ENCODE peak calls at places on chromosomes 6 and 20, in six cellular contexts. A is A549, R is HCT116, V is GM23338, U is HL-60, Q is SK-N-SH. H is an unnamed sample.

GRCh38 chr6:35363293-35363750 is 21.0 kb downstream of the PPARD start:
- DNase-seq in Q (peak; percentile 68), V (peak; percentile 17), A (no peak), U (peak; percentile 40), R (no peak), H (no peak)

GRCh38 chr20:63162206-63162770 is 53.6 kb downstream of the YTHDF1 start:
- DNase-seq in R (no peak), Q (no peak), A (no peak), V (no peak), U (no peak), H (no peak)

GRCh38 chr6:11766589-11767450 is 11.8 kb downstream of the ADTRP start:
- DNase-seq in V (no peak), A (peak; percentile 87), U (no peak), R (peak; percentile 78), Q (no peak), H (no peak)

GRCh38 chr20:6863355-6863754 is 95.9 kb downstream of the BMP2 start:
- DNase-seq in U (no peak), Q (no peak), A (no peak), V (no peak), R (no peak), H (no peak)

GRCh38 chr20:54062812-54063280 is 7.5 kb downstream of the BCAS1 start:
- DNase-seq in U (no peak), R (peak; percentile 42), A (peak; percentile 76), V (peak; percentile 62), Q (peak; percentile 66), H (peak; percentile 58)

GRCh38 chr6:137363805-137364138 is 130.4 kb downstream of the OLIG3 start:
- DNase-seq in R (no peak), Q (no peak), A (no peak), U (no peak), V (no peak), H (no peak)

GRCh38 chr6:151242420-151242841 is 2.7 kb downstream of the AKAP12 start:
- DNase-seq in V (no peak), U (no peak), Q (no peak), R (no peak), A (no peak), H (no peak)

GRCh38 chr6:112443118-112443641 is 96.0 kb downstream of the RFPL4B start:
- DNase-seq in V (no peak), A (no peak), Q (no peak), R (no peak), U (no peak), H (no peak)

GRCh38 chr6:3162565-3163247 is 5.4 kb upstream of the TUBB2A start:
- DNase-seq in Q (peak; percentile 98), U (peak; percentile 43), V (peak; percentile 89), R (peak; percentile 56), A (peak; percentile 77), H (no peak)

GRCh38 chr6:37024665-37025337 is 19.3 kb downstream of the FGD2 start:
- DNase-seq in R (peak; percentile 70), A (peak; percentile 74), V (no peak), U (no peak), Q (no peak), H (no peak)

GRCh38 chr20:11850901-11851300 is 66.8 kb upstream of the BTBD3 start:
- DNase-seq in Q (no peak), U (no peak), R (peak; percentile 10), V (no peak), A (peak; percentile 9), H (no peak)

GRCh38 chr20:15814903-15815302 is 758.3 kb downstream of the KIF16B start:
- DNase-seq in R (no peak), V (no peak), U (no peak), A (no peak), Q (no peak), H (no peak)

GRCh38 chr6:64803470-64804166 is 903.4 kb downstream of the EYS start:
- DNase-seq in U (no peak), A (no peak), V (no peak), R (no peak), Q (no peak), H (no peak)

GRCh38 chr6:137162692-137163303 is 10.6 kb downstream of the IL22RA2 start:
- DNase-seq in V (no peak), R (no peak), Q (no peak), U (no peak), A (no peak), H (no peak)

GRCh38 chr6:22690446-22690845 is 121.1 kb downstream of the HDGFL1 start:
- DNase-seq in Q (no peak), U (no peak), V (no peak), R (no peak), A (no peak), H (no peak)

GRCh38 chr6:19465240-19465639 is 371.9 kb upstream of the ID4 start:
- DNase-seq in A (no peak), Q (no peak), R (no peak), U (no peak), V (no peak), H (peak; percentile 46)
- TF ChIP-seq REST in A (no peak), Q (no peak), R (no peak), U (no peak), V (no peak), H (no peak)

DNA sequence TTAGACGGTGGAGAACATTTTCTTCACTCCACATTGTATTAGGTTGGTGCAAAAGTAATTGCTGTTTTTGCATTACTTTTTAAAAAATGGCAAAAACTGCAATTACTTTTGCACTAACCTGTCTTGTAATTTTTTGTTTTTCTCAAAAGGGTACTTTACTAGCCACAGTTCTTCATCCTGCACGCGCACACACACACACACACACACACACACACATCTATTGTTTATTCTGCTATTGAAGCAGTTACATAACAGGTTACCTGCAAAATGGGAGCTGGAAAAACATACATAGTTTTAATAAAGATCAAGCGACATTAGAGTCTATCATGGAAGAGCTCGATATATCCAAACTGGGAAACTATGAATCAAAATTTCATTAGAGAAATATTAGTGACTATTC is 235.2 kb downstream of the SIM1 start:
- DNase-seq in Q (no peak), V (no peak), U (no peak), A (peak; percentile 7), R (no peak), H (no peak)
- H3K4me3 ChIP-seq in Q (no peak overlapping the region), V (peak overlapping the region; percentile 52), U (no peak overlapping the region), A (peak overlapping the region; percentile 51), R (no peak overlapping the region), H (peak overlapping the region; percentile 73)

GRCh38 chr6:128606611-128607010 is 86.2 kb upstream of the PTPRK start:
- DNase-seq in V (no peak), R (no peak), Q (no peak), U (no peak), A (no peak), H (no peak)
- H3K27ac ChIP-seq in V (no peak overlapping the region), R (no peak overlapping the region), Q (no peak overlapping the region), U (no peak overlapping the region), A (no peak overlapping the region), H (no peak overlapping the region)

GRCh38 chr20:20606046-20606445 is 106.4 kb downstream of the RALGAPA2 start:
- DNase-seq in U (no peak), V (no peak), R (no peak), Q (no peak), A (no peak), H (no peak)
- TF ChIP-seq REST in U (no peak), V (no peak), R (no peak), Q (no peak), A (no peak), H (no peak)

DNA sequence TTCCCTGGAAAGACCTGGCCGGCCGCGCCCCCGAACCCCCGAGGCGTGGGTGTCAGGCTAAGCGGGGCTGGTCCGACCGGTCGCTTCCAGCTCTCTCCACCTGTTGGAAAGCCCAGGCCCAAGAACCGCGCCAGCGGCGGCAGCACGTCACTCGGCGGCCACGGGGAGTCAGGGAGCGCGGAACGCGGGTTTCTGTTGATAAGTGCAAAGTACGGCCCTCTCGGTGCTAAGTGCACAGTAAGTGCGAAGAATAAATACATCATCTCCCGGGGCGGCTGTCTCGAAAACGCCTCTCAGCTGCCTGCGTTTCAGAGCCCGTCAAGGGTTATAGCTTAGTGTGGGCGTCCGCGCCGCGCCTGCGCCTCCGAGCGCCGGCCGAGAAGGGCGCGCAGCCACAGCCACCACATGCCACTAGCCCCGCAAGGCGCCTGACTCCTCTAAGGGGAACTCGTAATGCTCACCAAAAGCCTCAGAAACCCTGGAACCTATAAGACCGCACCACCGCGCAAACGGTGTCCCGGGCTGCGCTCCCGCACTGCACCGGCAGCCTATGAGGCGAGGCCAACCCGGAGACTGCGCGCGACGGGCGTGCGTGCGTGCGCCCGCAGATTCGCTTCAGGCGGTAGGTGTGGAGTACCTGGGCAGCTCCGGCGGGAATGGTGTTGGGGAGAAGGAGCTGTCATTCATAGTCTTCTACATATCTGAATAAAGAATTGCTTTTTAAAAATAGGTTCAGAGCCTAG is 9.2 kb upstream of the TBX18 start:
- DNase-seq in R (no peak), V (peak; percentile 69), Q (peak; percentile 53), U (no peak), A (peak; percentile 68), H (no peak)
- H3K4me3 ChIP-seq in R (peak overlapping the region; percentile 49), V (peak overlapping the region; percentile 76), Q (peak overlapping the region; percentile 43), U (no peak overlapping the region), A (peak overlapping the region; percentile 53), H (peak overlapping the region; percentile 41)

GRCh38 chr6:225121-225721 is 67.1 kb upstream of the DUSP22 start:
- DNase-seq in A (no peak), R (no peak), Q (no peak), V (no peak), U (peak; percentile 29), H (no peak)
- H3K27ac ChIP-seq in A (no peak overlapping the region), R (no peak overlapping the region), Q (no peak overlapping the region), V (no peak overlapping the region), U (peak overlapping the region; percentile 23), H (no peak overlapping the region)